ENCODE peak calls at places on chromosomes 16 and 17, in five cellular contexts. T is IMR-90; Y is stimulated activated CD8-positive, alpha-beta memory T cell treated with anti-CD3 and anti-CD28 coated beads, Interleukin-15, amount 100 ng/mL, for 48 hours; V is midbrain; K is gastrocnemius medialis. F is an unnamed sample.

GRCh38 chr16:30407794-30408534 is 558 bp downstream of the ZNF771 start:
- DNase-seq in T (no peak), K (no peak), V (no peak), Y (no peak), F (peak)

GRCh38 chr17:78923660-78924453 is 1.3 kb downstream of the TIMP2 start:
- DNase-seq in T (no peak), V (peak), K (peak), Y (peak), F (no peak)

GRCh38 chr17:53499277-53499676 is 323.4 kb upstream of the KIF2B start:
- DNase-seq in Y (no peak), T (no peak), V (no peak), K (no peak), F (peak)

GRCh38 chr17:4542726-4543191 is 12.4 kb downstream of the MYBBP1A start:
- DNase-seq in K (no peak), Y (no peak), V (no peak), T (no peak), F (no peak)

GRCh38 chr16:4369006-4369766 is 2.5 kb upstream of the VASN start:
- DNase-seq in K (no peak), Y (no peak), T (peak), V (no peak), F (no peak)

GRCh38 chr16:85274924-85275323 is 162.7 kb upstream of the CIBAR2 start:
- DNase-seq in V (no peak), T (no peak), Y (no peak), K (no peak), F (peak)

GRCh38 chr17:4187076-4187475 is 44.1 kb downstream of the CYB5D2 start:
- DNase-seq in K (peak), T (no peak), V (no peak), Y (no peak), F (no peak)

GRCh38 chr17:50268040-50268439 is 6.2 kb upstream of the TMEM92 start:
- DNase-seq in Y (no peak), T (no peak), K (no peak), V (no peak), F (no peak)